ENCODE peak calls at places on chromosomes 3 and 15, in six cellular contexts. D is SK-N-SH, L is NT2/D1, E is GM23338, X is right atrium auricular region, U is Caco-2. Q is an unnamed sample. For H3K36me3 and H3K27me3, the result is how much of the 10 kb centered on the place peaks cover.

GRCh38 chr3:141323936-141324704 is 44.2 kb upstream of the ZBTB38 start:
- DNase-seq in D (no peak), U (no peak), E (no peak), L (no peak), X (no peak), Q (no peak)

GRCh38 chr3:48122504-48122903 is 65.7 kb downstream of the CDC25A start:
- DNase-seq in X (no peak), E (peak), L (no peak), D (no peak), U (no peak), Q (peak)

GRCh38 chr3:193819117-193819978 is 226.3 kb downstream of the OPA1 start:
- DNase-seq in X (no peak), U (no peak), L (no peak), D (no peak), E (peak), Q (peak)

GRCh38 chr3:136464502-136464901 is 214.4 kb downstream of the PCCB start:
- DNase-seq in D (no peak), U (no peak), X (no peak), E (no peak), L (no peak), Q (no peak)

GRCh38 chr3:124768812-124769211 is 38.6 kb downstream of the UMPS start:
- DNase-seq in U (peak), D (peak), E (peak), L (no peak), X (no peak), Q (peak)

GRCh38 chr3:8739757-8740508 is 6.3 kb downstream of the CAV3 start:
- DNase-seq in U (peak), X (no peak), D (no peak), L (no peak), E (no peak), Q (no peak)

GRCh38 chr3:18423401-18424212 is 1.5 kb downstream of the SATB1 start:
- DNase-seq in E (peak), X (peak), D (peak), L (no peak), U (no peak), Q (peak)

GRCh38 chr3:98171066-98171465 is 4.6 kb downstream of the OR5H15 start:
- DNase-seq in D (no peak), X (no peak), U (no peak), L (no peak), E (no peak), Q (no peak)

GRCh38 chr15:59313703-59314332 is 58.9 kb downstream of the MYO1E start:
- DNase-seq in X (no peak), U (no peak), D (no peak), L (no peak), E (no peak), Q (no peak)

GRCh38 chr3:32137870-32138269 is 31.4 kb downstream of the GPD1L start:
- DNase-seq in L (no peak), U (peak), E (peak), D (no peak), X (no peak), Q (no peak)

GRCh38 chr3:58049143-58049785 is 41.0 kb downstream of the FLNB start:
- DNase-seq in D (no peak), E (peak), L (peak), U (peak), X (peak), Q (peak)

GRCh38 chr3:5739299-5739935 is 551.9 kb downstream of the EDEM1 start:
- DNase-seq in E (no peak), L (no peak), D (no peak), X (no peak), U (no peak), Q (no peak)

GRCh38 chr15:47552978-47553608 is 164.2 kb upstream of the SEMA6D start:
- DNase-seq in E (no peak), U (no peak), X (no peak), D (no peak), L (no peak), Q (no peak)

GRCh38 chr3:20040476-20041196 is 390 bp downstream of the KAT2B start:
- DNase-seq in D (peak), E (peak), X (peak), L (peak), U (peak), Q (peak)

DNA sequence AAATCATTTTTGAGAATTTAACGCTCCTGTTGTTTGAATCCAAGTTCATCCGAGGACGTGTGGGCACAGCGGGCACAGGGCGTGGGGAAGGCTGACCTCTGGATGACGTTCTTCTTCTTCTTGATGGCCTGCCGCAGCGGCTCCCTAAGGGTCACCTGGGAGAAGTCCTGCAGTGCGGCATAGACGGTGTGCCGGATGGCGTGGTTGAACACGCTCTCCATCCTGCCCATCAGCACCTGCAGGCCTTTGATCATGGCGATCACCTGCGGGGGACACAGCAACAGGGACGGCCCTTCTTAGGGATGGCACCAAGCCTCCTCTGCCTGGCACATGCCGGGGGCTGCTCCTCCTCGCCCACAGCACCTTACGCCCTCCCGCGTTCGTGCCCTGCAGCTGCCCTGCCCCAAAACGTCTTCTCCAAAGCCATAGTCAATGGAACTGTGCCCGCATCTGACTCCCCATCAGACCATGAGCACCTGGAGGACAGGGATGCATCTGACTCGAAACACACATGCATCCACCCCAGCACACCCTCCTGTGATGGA is 61.5 kb downstream of the CYFIP1 start:
- DNase-seq in D (no peak), U (no peak), E (no peak), X (no peak), L (no peak), Q (no peak)
- H3K36me3 ChIP-seq in D (under half), U (under half), E (under half), X (half or more), L (under half), Q (under half)

GRCh38 chr3:149659173-149659468 is 1.3 kb upstream of the WWTR1 start:
- DNase-seq in U (no peak), D (no peak), E (no peak), X (no peak), L (no peak), Q (no peak)
- H3K4me3 ChIP-seq in U (peak), D (peak), E (peak), X (peak), L (peak), Q (peak)

DNA sequence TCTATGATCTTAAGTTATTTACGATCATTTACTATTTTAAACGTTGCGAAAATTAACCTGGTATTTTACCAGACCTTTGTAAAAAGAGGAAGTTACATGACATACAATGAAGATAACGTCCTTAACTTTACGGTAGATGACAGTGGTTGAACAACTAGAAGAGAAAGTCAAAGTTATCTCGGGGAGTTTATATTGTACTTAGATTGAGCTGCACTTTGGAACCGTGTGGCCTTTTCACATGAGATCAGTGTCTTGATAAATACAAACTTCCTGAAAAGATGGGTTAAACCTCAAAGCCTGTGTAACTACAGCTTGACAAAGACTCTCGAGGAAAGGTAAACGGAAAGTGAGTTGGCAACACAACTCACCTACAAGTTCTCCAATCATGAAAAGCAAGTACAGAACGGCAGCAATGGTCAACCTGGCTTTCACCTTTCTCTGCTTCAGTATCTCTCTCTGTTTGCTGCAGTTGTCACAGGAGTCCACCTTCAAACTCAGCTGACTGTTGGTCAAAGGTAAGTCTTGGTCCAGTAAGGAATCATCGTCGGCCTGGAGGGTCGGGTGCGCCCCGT is 873 bp downstream of the SLC30A4 start:
- DNase-seq in U (peak), D (no peak), L (no peak), X (no peak), E (peak), Q (no peak)
- H3K27me3 ChIP-seq in U (under half), D (under half), L (under half), X (under half), E (half or more), Q (half or more)

GRCh38 chr15:85691350-85692240 is 103.1 kb downstream of the KLHL25 start:
- DNase-seq in X (no peak), L (no peak), D (no peak), E (no peak), U (no peak), Q (no peak)
- H3K36me3 ChIP-seq in X (half or more), L (under half), D (half or more), E (under half), U (under half), Q (under half)

DNA sequence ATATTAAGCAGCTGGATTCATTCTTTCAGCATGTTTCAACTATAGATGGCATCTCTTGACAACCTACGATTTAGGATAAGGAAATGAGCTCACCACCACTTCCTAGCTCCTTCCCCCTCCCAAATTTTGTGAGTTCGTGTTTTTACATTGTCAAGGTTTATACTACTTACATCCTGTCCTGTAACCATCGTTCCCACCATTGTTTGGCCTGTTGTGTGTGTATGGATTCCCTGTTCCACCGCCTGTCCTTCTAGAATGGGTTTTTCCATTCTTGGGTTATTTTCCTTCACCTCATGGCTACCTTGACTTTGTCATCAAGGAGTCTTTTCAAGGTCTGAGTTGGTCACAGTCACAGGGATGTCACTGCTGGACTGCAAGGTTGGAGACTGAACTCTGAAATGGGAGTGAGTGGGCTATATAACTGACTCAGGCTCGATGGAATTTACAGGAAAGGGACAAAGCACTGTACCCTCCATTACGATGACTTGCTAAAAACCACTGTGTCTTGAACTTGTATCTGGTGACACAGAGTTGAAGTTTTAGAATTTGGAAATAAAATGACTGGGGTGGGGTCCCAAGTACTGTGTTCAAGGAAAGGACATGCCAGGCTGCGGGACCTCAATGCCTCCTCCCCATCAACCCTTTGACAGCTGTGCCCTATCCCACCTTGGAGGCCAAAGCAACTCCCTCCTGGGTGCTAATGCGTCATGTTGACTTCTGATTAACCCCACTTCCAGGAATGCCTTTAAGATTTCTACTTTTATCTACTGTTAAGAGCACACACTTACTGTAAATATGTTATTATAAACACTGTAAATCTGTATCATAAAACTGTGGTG is 66.8 kb upstream of the BLM start:
- DNase-seq in E (no peak), X (no peak), U (no peak), L (no peak), D (no peak), Q (no peak)
- H3K4me3 ChIP-seq in E (no peak), X (no peak), U (no peak), L (no peak), D (no peak), Q (no peak)

DNA sequence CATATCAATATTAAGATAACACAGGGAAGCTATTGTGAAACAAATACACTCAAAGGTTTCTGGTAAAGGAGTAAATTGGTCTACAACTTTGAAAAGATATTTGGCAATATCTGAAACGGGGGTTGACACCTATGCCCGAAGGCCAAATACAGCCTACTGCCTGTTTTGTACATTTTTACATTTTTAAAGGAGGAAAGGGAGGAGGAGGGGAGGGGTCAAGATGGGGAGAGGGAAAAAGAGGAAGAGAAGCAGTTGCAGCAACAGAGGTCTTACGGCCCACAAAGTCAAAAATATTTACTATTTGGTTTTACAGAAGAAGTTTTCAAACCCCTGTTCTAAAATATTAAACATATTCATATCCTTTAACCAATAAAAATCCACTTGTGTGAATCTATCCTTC is 94.2 kb downstream of the FMN1 start:
- DNase-seq in X (no peak), U (no peak), E (no peak), L (no peak), D (no peak), Q (no peak)
- H3K27me3 ChIP-seq in X (under half), U (under half), E (under half), L (under half), D (under half), Q (under half)

GRCh38 chr3:156551746-156552145 is 3.2 kb downstream of the SSR3 start:
- DNase-seq in X (no peak), D (no peak), L (no peak), U (no peak), E (no peak), Q (no peak)

GRCh38 chr3:156551261-156551660 is 3.7 kb downstream of the SSR3 start:
- DNase-seq in U (no peak), D (no peak), X (no peak), L (no peak), E (no peak), Q (no peak)

GRCh38 chr3:156547637-156548036 is 7.3 kb downstream of the SSR3 start:
- DNase-seq in U (no peak), X (no peak), E (no peak), L (no peak), D (no peak), Q (no peak)

GRCh38 chr3:156552973-156553372 is 1.9 kb downstream of the SSR3 start:
- DNase-seq in X (no peak), L (no peak), E (no peak), U (no peak), D (no peak), Q (no peak)

DNA sequence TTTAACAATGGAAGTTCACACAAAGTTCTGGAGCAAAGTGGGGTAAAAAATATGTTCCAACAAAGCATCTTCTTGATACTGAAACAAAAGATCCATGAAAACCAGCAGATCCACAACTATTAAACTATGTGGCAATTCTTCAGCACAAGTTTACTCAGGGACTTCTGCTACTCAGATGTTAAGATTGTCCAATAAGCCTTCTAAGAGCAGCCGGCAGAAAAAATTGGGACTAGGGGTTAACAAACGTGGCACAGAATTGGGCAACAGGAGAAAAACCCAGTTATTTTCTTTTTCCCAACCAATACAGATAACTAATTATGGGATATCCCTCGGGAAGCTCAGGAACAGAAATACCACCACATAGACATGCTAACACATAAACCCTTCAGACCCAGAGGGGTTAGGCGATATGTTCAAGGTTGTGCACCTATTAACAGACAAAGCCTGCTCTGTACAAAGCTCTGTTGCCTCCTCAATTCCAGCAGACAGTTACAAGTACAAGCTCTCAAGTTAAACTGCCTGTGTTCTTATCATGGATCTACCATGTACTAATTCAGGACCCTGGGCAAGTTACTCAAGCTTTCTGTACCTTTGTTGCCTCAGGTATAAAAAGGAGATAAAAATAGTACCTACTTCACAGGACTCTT is 6.8 kb downstream of the SSR3 start:
- DNase-seq in X (no peak), U (no peak), L (no peak), E (no peak), D (no peak), Q (no peak)
- H3K36me3 ChIP-seq in X (half or more), U (under half), L (half or more), E (half or more), D (half or more), Q (under half)

DNA sequence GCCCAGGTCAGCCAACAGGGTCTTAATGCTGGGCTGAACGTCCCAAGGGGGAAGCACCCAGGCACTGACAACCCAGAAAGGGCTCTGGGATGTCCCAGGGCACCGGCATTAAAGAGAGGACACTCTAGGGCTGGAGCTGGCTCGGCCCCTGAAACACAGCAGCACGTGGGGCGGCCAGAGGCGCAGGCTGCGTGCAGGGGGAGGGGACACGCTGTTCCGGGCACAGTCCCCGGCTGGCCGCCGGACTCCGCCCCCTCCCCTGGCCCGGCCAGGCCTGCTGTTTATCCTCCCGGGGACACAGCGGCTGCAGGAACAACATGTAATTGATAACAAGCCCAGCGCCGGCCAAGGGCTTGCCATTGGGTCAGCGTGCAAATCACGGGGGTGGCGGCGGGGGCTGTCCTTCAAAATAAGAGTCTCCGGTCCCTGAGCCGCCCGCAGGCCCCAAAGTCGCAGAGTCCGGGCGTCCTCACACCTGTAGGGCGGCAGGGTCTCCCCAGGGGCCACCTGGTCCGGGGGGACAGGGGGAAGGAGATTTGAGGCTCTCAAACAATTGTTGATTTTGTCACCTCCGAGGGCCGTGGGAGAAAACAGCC is 1.3 kb downstream of the KLF15 start:
- DNase-seq in E (peak), D (peak), X (peak), L (peak), U (peak), Q (peak)
- H3K4me3 ChIP-seq in E (peak), D (peak), X (peak), L (peak), U (peak), Q (peak)

GRCh38 chr15:77839970-77840609 is 207.4 kb upstream of the LINGO1 start:
- DNase-seq in L (no peak), X (no peak), U (peak), D (no peak), E (no peak), Q (no peak)
- H3K27me3 ChIP-seq in L (under half), X (under half), U (under half), D (under half), E (under half), Q (under half)

GRCh38 chr15:49134683-49135341 is 20.6 kb downstream of the COPS2 start:
- DNase-seq in U (no peak), D (no peak), L (no peak), E (no peak), X (no peak), Q (no peak)

GRCh38 chr15:49135893-49136292 is 19.5 kb downstream of the COPS2 start:
- DNase-seq in E (no peak), L (no peak), D (no peak), X (no peak), U (no peak), Q (no peak)

GRCh38 chr15:49135342-49135857 is 20.0 kb downstream of the COPS2 start:
- DNase-seq in X (no peak), U (no peak), L (no peak), D (no peak), E (no peak), Q (no peak)

GRCh38 chr15:49131403-49131802 is 24.0 kb downstream of the COPS2 start:
- DNase-seq in X (no peak), E (no peak), D (no peak), L (no peak), U (no peak), Q (no peak)
- H3K36me3 ChIP-seq in X (half or more), E (half or more), D (half or more), L (half or more), U (under half), Q (under half)